ENCODE peak calls at places on chromosomes 3 and 15, in seven cellular contexts. X, D, R, P, S, H and A are unnamed samples.

GRCh38 chr3:118380576-118380975 is 654.1 kb downstream of the IGSF11 start:
- DNase-seq in R (no peak), S (no peak), P (no peak), H (no peak), X (no peak), D (no peak), A (no peak)

GRCh38 chr3:103127737-103128136 is 692.9 kb downstream of the ZPLD1 start:
- DNase-seq in D (no peak), H (no peak), X (no peak), P (no peak), R (no peak), S (no peak), A (no peak)

GRCh38 chr15:53884441-53884840 is 93.8 kb upstream of the UNC13C start:
- DNase-seq in H (no peak), S (no peak), X (peak; percentile 7), D (no peak), P (no peak), R (no peak), A (no peak)

GRCh38 chr3:108820586-108820985 is 2.0 kb upstream of the TRAT1 start:
- DNase-seq in H (no peak), X (no peak), S (no peak), D (no peak), P (no peak), R (no peak), A (no peak)

GRCh38 chr3:73637042-73637441 is 12.3 kb upstream of the PDZRN3 start:
- DNase-seq in S (no peak), H (no peak), R (no peak), P (no peak), X (no peak), D (no peak), A (no peak)

GRCh38 chr3:190081387-190081786 is 39.3 kb downstream of the P3H2 start:
- DNase-seq in S (no peak), D (no peak), H (no peak), X (no peak), P (no peak), R (no peak), A (no peak)

GRCh38 chr15:57732526-57733331 is 26.2 kb downstream of the POLR2M start:
- DNase-seq in X (peak; percentile 68), D (peak; percentile 64), R (peak; percentile 37), S (peak; percentile 14), P (no peak), H (no peak), A (no peak)

GRCh38 chr3:32896143-32896542 is 55.3 kb upstream of the CCR4 start:
- DNase-seq in S (no peak), R (no peak), H (no peak), X (no peak), D (no peak), P (no peak), A (no peak)

GRCh38 chr3:159894386-159894785 is 94.2 kb upstream of the IL12A start:
- DNase-seq in H (no peak), X (no peak), P (no peak), R (no peak), S (no peak), D (no peak), A (no peak)

GRCh38 chr15:96849501-96849900 is 519.0 kb downstream of the NR2F2 start:
- DNase-seq in P (no peak), S (no peak), R (no peak), X (no peak), D (no peak), H (no peak), A (no peak)

GRCh38 chr15:22902046-22902445 is 63.6 kb downstream of the NIPA2 start:
- DNase-seq in P (peak; percentile 62), D (no peak), R (no peak), H (no peak), S (no peak), X (no peak), A (no peak)

GRCh38 chr3:16286161-16286560 is 21.1 kb downstream of the OXNAD1 start:
- DNase-seq in S (peak; percentile 86), R (no peak), P (no peak), X (no peak), D (no peak), H (no peak), A (no peak)

GRCh38 chr3:23165571-23165970 is 37.6 kb upstream of the UBE2E2 start:
- DNase-seq in S (no peak), H (no peak), P (no peak), D (no peak), X (no peak), R (no peak), A (no peak)

GRCh38 chr3:13093687-13094086 is 20.5 kb upstream of the IQSEC1 start:
- DNase-seq in S (no peak), H (no peak), R (no peak), D (no peak), X (peak; percentile 49), P (no peak), A (no peak)

GRCh38 chr3:58874795-58875194 is 175.0 kb downstream of the CFAP20DC start:
- DNase-seq in D (no peak), P (no peak), S (no peak), R (no peak), X (no peak), H (no peak), A (no peak)

GRCh38 chr15:94412979-94413741 is 181.8 kb downstream of the MCTP2 start:
- DNase-seq in R (no peak), S (no peak), X (peak; percentile 47), P (no peak), D (peak; percentile 47), H (no peak), A (no peak)

GRCh38 chr3:5191555-5192304 is 4.2 kb downstream of the EDEM1 start:
- DNase-seq in S (no peak), D (no peak), R (no peak), P (no peak), X (no peak), H (no peak), A (no peak)
- H3K4me3 ChIP-seq in S (no peak overlapping the region), D (no peak overlapping the region), R (no peak overlapping the region), P (no peak overlapping the region), X (no peak overlapping the region), H (no peak overlapping the region), A (no peak overlapping the region)

GRCh38 chr15:61088675-61089074 is 140.4 kb downstream of the RORA start:
- DNase-seq in D (no peak), P (no peak), S (no peak), R (no peak), X (no peak), H (no peak), A (no peak)
- H3K4me1 ChIP-seq in D (no peaks in the 10 kb centered on the region), P (no peaks in the 10 kb centered on the region), S (no peaks in the 10 kb centered on the region), R (peaks cover 26% of the 10 kb centered on the region), X (peaks cover 8% of the 10 kb centered on the region), H (no peaks in the 10 kb centered on the region), A (peaks cover 36% of the 10 kb centered on the region)

GRCh38 chr3:170760174-170760526 is 109.8 kb downstream of the RPL22L1 start:
- DNase-seq in H (no peak), X (no peak), S (no peak), D (no peak), R (no peak), P (no peak), A (no peak)
- H3K27ac ChIP-seq in H (peak overlapping the region; percentile 13), X (no peak overlapping the region), S (no peak overlapping the region), D (no peak overlapping the region), R (no peak overlapping the region), P (no peak overlapping the region), A (no peak overlapping the region)

DNA sequence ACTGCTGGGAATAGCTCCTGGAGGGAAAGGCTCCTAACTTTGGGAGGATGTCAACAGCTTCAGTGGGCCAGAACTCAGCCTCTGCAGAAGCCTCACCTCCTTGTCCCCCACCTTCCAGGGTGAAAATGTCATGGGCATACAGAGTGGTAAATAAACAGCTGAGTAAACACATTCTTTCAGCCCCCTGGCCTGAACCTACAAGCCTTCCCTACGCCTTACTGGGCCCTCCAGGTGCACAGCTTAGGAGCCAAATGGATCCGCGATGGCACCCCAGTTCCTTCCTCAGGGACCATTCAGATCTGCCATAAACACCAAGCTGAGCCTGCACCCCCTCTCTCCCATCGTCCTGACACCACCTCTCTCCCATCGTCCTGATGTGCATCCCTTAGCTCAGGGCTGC is 126.2 kb upstream of the IGF1R start:
- DNase-seq in D (no peak), S (no peak), R (no peak), H (no peak), P (no peak), X (no peak), A (no peak)
- H3K4me3 ChIP-seq in D (no peak overlapping the region), S (no peak overlapping the region), R (no peak overlapping the region), H (no peak overlapping the region), P (no peak overlapping the region), X (no peak overlapping the region), A (no peak overlapping the region)

GRCh38 chr3:191238321-191238817 is 39.3 kb downstream of the OSTN start:
- DNase-seq in X (peak; percentile 60), D (no peak), P (no peak), S (no peak), R (no peak), H (no peak), A (no peak)
- H3K4me1 ChIP-seq in X (no peaks in the 10 kb centered on the region), D (no peaks in the 10 kb centered on the region), P (peaks cover 5% of the 10 kb centered on the region), S (no peaks in the 10 kb centered on the region), R (no peaks in the 10 kb centered on the region), H (no peaks in the 10 kb centered on the region), A (no peaks in the 10 kb centered on the region)

DNA sequence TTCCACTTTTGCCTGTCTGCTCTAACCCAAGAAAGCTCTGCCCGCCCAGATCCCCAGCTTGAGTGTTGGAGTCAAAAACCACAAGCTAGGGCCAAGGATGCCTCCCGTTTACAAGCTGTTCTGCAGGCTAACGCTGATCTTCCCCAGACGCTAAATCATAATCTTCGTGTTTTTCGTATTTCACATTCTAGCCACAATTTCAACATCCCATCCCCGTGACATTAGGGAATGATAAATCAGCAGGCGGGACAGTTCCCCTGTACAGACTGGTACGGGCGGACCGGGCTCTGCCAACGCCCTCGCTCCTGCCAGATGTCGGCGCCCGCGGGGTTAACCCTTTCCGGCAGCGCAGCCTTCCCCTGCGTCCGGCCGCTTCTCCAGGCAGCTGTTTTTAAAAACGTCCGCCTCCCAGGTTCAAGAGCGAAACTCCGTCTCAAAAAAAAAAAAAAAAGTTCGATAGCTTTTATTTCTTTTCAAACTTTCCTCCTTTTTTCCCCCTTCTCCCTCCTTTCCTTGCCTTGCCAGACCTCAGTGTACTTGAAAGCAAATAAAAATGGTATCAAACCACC is 81.0 kb upstream of the BNC1 start:
- DNase-seq in X (peak; percentile 48), D (no peak), R (no peak), H (no peak), P (no peak), S (no peak), A (no peak)
- H3K27ac ChIP-seq in X (no peak overlapping the region), D (no peak overlapping the region), R (no peak overlapping the region), H (no peak overlapping the region), P (no peak overlapping the region), S (no peak overlapping the region), A (no peak overlapping the region)

GRCh38 chr15:40162552-40162951 is 1.7 kb downstream of the BUB1B start:
- DNase-seq in R (no peak), S (no peak), X (no peak), H (no peak), D (no peak), P (no peak), A (no peak)

GRCh38 chr15:40161693-40162401 is 978 bp downstream of the BUB1B start:
- DNase-seq in R (no peak), P (no peak), S (no peak), D (no peak), H (no peak), X (no peak), A (no peak)

GRCh38 chr15:40160021-40160420 is 848 bp upstream of the BUB1B start:
- DNase-seq in R (no peak), S (no peak), P (no peak), H (no peak), X (no peak), D (no peak), A (no peak)

GRCh38 chr15:40160689-40161688 is at the start of gene BUB1B:
- DNase-seq in D (peak; percentile 96), X (peak; percentile 99), H (peak; percentile 93), R (peak; percentile 92), S (peak; percentile 92), P (peak; percentile 96), A (peak; percentile 60)

GRCh38 chr15:40163657-40164416 is 3.0 kb downstream of the BUB1B start:
- DNase-seq in S (no peak), P (no peak), D (no peak), H (no peak), R (no peak), X (no peak), A (no peak)
- H3K4me3 ChIP-seq in S (no peak overlapping the region), P (no peak overlapping the region), D (no peak overlapping the region), H (no peak overlapping the region), R (no peak overlapping the region), X (no peak overlapping the region), A (no peak overlapping the region)